ENCODE peak calls at places on chromosomes 4 and X, in six cellular contexts. One of them, this sample, is unnamed.
A peak's percentile ranks its signal among the peaks of the same experiment; 100 is the strongest.

GRCh38 chrX:69503228-69503834 is 795 bp upstream of the NALF2 start:
- DNase-seq in H1: no peak
- DNase-seq in adrenal gland: no peak
- DNase-seq in heart left ventricle: peak; percentile 30
- DNase-seq in esophagus muscularis mucosa: no peak
- DNase-seq in esophagus squamous epithelium: no peak
- DNase-seq in this sample: peak; percentile 79

GRCh38 chrX:134747006-134747405 is 88.7 kb upstream of the PLAC1 start:
- DNase-seq in esophagus squamous epithelium: no peak
- DNase-seq in H1: no peak
- DNase-seq in adrenal gland: no peak
- DNase-seq in heart left ventricle: no peak
- DNase-seq in esophagus muscularis mucosa: no peak
- DNase-seq in this sample: no peak

GRCh38 chr4:151204925-151205524 is 71.9 kb upstream of the PRSS48 start:
- DNase-seq in esophagus squamous epithelium: no peak
- DNase-seq in esophagus muscularis mucosa: peak; percentile 80
- DNase-seq in heart left ventricle: no peak
- DNase-seq in H1: no peak
- DNase-seq in adrenal gland: no peak
- DNase-seq in this sample: no peak

GRCh38 chr4:77820836-77821561 is 1.8 kb upstream of the CNOT6L start:
- DNase-seq in H1: no peak
- DNase-seq in esophagus squamous epithelium: no peak
- DNase-seq in adrenal gland: no peak
- DNase-seq in heart left ventricle: no peak
- DNase-seq in esophagus muscularis mucosa: no peak
- DNase-seq in this sample: no peak

GRCh38 chrX:130682990-130683389 is 220.0 kb downstream of the ENOX2 start:
- DNase-seq in H1: no peak
- DNase-seq in esophagus muscularis mucosa: no peak
- DNase-seq in heart left ventricle: no peak
- DNase-seq in esophagus squamous epithelium: no peak
- DNase-seq in adrenal gland: no peak
- DNase-seq in this sample: no peak

GRCh38 chr4:57156242-57156990 is 46.2 kb upstream of the IGFBP7 start:
- DNase-seq in adrenal gland: no peak
- DNase-seq in esophagus muscularis mucosa: peak; percentile 78
- DNase-seq in esophagus squamous epithelium: no peak
- DNase-seq in heart left ventricle: no peak
- DNase-seq in H1: no peak
- DNase-seq in this sample: no peak

GRCh38 chr4:150662686-150663085 is 80.7 kb downstream of the MAB21L2 start:
- DNase-seq in esophagus muscularis mucosa: no peak
- DNase-seq in esophagus squamous epithelium: no peak
- DNase-seq in adrenal gland: no peak
- DNase-seq in H1: no peak
- DNase-seq in heart left ventricle: no peak
- DNase-seq in this sample: no peak

GRCh38 chr4:110195561-110196205 is 2.7 kb downstream of the ELOVL6 start:
- DNase-seq in adrenal gland: no peak
- DNase-seq in esophagus muscularis mucosa: no peak
- DNase-seq in heart left ventricle: no peak
- DNase-seq in H1: no peak
- DNase-seq in esophagus squamous epithelium: no peak
- DNase-seq in this sample: no peak

GRCh38 chr4:113707013-113707412 is 54.5 kb downstream of the CAMK2D start:
- DNase-seq in esophagus muscularis mucosa: no peak
- DNase-seq in heart left ventricle: no peak
- DNase-seq in H1: no peak
- DNase-seq in adrenal gland: no peak
- DNase-seq in esophagus squamous epithelium: no peak
- DNase-seq in this sample: no peak

GRCh38 chr4:54073481-54073880 is 9.1 kb upstream of the CHIC2 start:
- DNase-seq in esophagus squamous epithelium: no peak
- DNase-seq in heart left ventricle: no peak
- DNase-seq in H1: no peak
- DNase-seq in esophagus muscularis mucosa: no peak
- DNase-seq in adrenal gland: no peak
- DNase-seq in this sample: no peak

GRCh38 chrX:133461226-133461625 is 45.9 kb upstream of the GPC4 start:
- DNase-seq in adrenal gland: no peak
- DNase-seq in esophagus squamous epithelium: no peak
- DNase-seq in H1: no peak
- DNase-seq in esophagus muscularis mucosa: no peak
- DNase-seq in heart left ventricle: no peak
- DNase-seq in this sample: no peak

GRCh38 chr4:188988131-188988530 is 848.9 kb downstream of the TRIML1 start:
- DNase-seq in H1: no peak
- DNase-seq in esophagus squamous epithelium: no peak
- DNase-seq in heart left ventricle: no peak
- DNase-seq in adrenal gland: no peak
- DNase-seq in esophagus muscularis mucosa: no peak
- DNase-seq in this sample: no peak

GRCh38 chr4:96525901-96526300 is 686.0 kb downstream of the PDHA2 start:
- DNase-seq in adrenal gland: no peak
- DNase-seq in heart left ventricle: no peak
- DNase-seq in esophagus muscularis mucosa: no peak
- DNase-seq in esophagus squamous epithelium: no peak
- DNase-seq in H1: no peak
- DNase-seq in this sample: no peak

GRCh38 chr4:173934933-173935620 is 348.4 kb downstream of the FBXO8 start:
- DNase-seq in esophagus muscularis mucosa: no peak
- DNase-seq in adrenal gland: no peak
- DNase-seq in heart left ventricle: no peak
- DNase-seq in esophagus squamous epithelium: no peak
- DNase-seq in H1: no peak
- DNase-seq in this sample: no peak

GRCh38 chr4:47837582-47838294 is at the start of gene CORIN:
- DNase-seq in H1: no peak
- DNase-seq in esophagus muscularis mucosa: no peak
- DNase-seq in heart left ventricle: no peak
- DNase-seq in esophagus squamous epithelium: no peak
- DNase-seq in adrenal gland: peak; percentile 20
- DNase-seq in this sample: peak; percentile 43

GRCh38 chr4:39715788-39716187 is 17.9 kb downstream of the UBE2K start:
- DNase-seq in esophagus squamous epithelium: no peak
- DNase-seq in H1: no peak
- DNase-seq in adrenal gland: no peak
- DNase-seq in esophagus muscularis mucosa: no peak
- DNase-seq in heart left ventricle: no peak
- DNase-seq in this sample: no peak

GRCh38 chr4:7894098-7894676 is 45.5 kb downstream of the AFAP1 start:
- DNase-seq in esophagus muscularis mucosa: no peak
- DNase-seq in esophagus squamous epithelium: no peak
- DNase-seq in adrenal gland: no peak
- DNase-seq in heart left ventricle: no peak
- DNase-seq in H1: no peak
- DNase-seq in this sample: no peak

GRCh38 chr4:7894677-7895181 is 44.9 kb downstream of the AFAP1 start:
- DNase-seq in heart left ventricle: no peak
- DNase-seq in adrenal gland: no peak
- DNase-seq in H1: no peak
- DNase-seq in esophagus squamous epithelium: no peak
- DNase-seq in esophagus muscularis mucosa: no peak
- DNase-seq in this sample: no peak

GRCh38 chr4:7890635-7891393 is 48.8 kb downstream of the AFAP1 start:
- DNase-seq in adrenal gland: no peak
- DNase-seq in esophagus muscularis mucosa: no peak
- DNase-seq in heart left ventricle: no peak
- DNase-seq in H1: no peak
- DNase-seq in esophagus squamous epithelium: no peak
- DNase-seq in this sample: no peak

GRCh38 chr4:7893539-7893938 is 46.1 kb downstream of the AFAP1 start:
- DNase-seq in esophagus squamous epithelium: no peak
- DNase-seq in H1: no peak
- DNase-seq in adrenal gland: no peak
- DNase-seq in heart left ventricle: no peak
- DNase-seq in esophagus muscularis mucosa: no peak
- DNase-seq in this sample: no peak

DNA sequence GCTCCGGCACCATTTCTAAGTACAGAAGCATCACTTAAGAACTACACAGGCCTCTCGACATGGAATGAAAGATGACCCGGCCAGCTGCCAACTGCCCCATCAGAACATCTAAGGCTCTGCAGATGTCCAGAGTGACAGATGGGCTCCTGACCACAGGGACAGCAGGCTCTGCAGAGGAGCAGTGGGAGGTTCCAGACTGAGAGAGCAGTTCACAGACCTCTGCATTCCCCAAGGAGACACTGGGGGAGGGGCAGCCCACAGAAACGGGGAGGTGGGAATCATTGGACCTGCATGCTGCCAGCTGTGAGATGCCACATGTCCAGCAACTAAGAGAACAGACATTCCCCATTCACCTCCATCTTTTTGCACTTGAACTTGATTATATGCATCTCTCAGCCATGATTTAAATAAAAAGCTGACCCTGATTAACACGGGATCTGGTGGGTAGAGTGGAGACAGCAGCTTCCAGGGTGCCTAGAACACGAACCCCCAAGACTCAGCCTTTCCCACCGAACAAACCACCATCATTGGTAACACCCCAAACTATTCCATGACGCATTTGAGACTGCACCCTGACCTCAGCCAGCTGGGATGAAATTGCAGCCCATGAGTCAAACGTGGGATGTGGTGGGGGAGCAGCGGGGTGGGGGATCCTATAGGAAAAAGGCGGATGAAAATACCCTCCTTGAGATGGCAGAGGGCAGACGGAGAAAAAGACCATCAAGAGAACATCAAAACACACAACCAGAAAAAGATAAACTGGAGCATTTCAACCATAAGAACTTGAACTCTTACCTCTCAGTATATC is 47.2 kb downstream of the AFAP1 start:
- DNase-seq in esophagus squamous epithelium: no peak
- DNase-seq in adrenal gland: no peak
- DNase-seq in H1: no peak
- DNase-seq in heart left ventricle: no peak
- DNase-seq in esophagus muscularis mucosa: no peak
- DNase-seq in this sample: no peak
- TF ChIP-seq POLR2A in esophagus squamous epithelium: no peak
- TF ChIP-seq POLR2A in adrenal gland: no peak
- TF ChIP-seq POLR2A in H1: no peak
- TF ChIP-seq POLR2A in heart left ventricle: no peak
- TF ChIP-seq POLR2A in esophagus muscularis mucosa: no peak
- TF ChIP-seq POLR2A in this sample: no peak

GRCh38 chr4:119626943-119627266 is 1.7 kb downstream of the PDE5A start:
- DNase-seq in adrenal gland: no peak
- DNase-seq in heart left ventricle: no peak
- DNase-seq in esophagus muscularis mucosa: no peak
- DNase-seq in H1: no peak
- DNase-seq in esophagus squamous epithelium: no peak
- DNase-seq in this sample: no peak
- H3K27ac ChIP-seq in adrenal gland: no peak overlapping the region
- H3K27ac ChIP-seq in heart left ventricle: peak overlapping the region; percentile 92
- H3K27ac ChIP-seq in esophagus muscularis mucosa: peak overlapping the region; percentile 90
- H3K27ac ChIP-seq in H1: no peak overlapping the region
- H3K27ac ChIP-seq in esophagus squamous epithelium: peak overlapping the region; percentile 95
- H3K27ac ChIP-seq in this sample: peak overlapping the region; percentile 21

GRCh38 chrX:2697741-2698294 is 6.7 kb downstream of the CD99 start:
- DNase-seq in esophagus muscularis mucosa: no peak
- DNase-seq in heart left ventricle: no peak
- DNase-seq in adrenal gland: no peak
- DNase-seq in esophagus squamous epithelium: no peak
- DNase-seq in H1: no peak
- DNase-seq in this sample: no peak

GRCh38 chrX:2701600-2701999 is 10.5 kb downstream of the CD99 start:
- DNase-seq in H1: no peak
- DNase-seq in adrenal gland: no peak
- DNase-seq in esophagus squamous epithelium: no peak
- DNase-seq in esophagus muscularis mucosa: no peak
- DNase-seq in heart left ventricle: peak; percentile 69
- DNase-seq in this sample: no peak

GRCh38 chrX:2698604-2699003 is 7.5 kb downstream of the CD99 start:
- DNase-seq in heart left ventricle: no peak
- DNase-seq in esophagus muscularis mucosa: no peak
- DNase-seq in esophagus squamous epithelium: no peak
- DNase-seq in H1: no peak
- DNase-seq in adrenal gland: no peak
- DNase-seq in this sample: no peak

GRCh38 chrX:2699959-2700358 is 8.9 kb downstream of the CD99 start:
- DNase-seq in esophagus squamous epithelium: no peak
- DNase-seq in heart left ventricle: no peak
- DNase-seq in esophagus muscularis mucosa: no peak
- DNase-seq in adrenal gland: no peak
- DNase-seq in H1: no peak
- DNase-seq in this sample: no peak

GRCh38 chrX:2700405-2701320 is 9.6 kb downstream of the CD99 start:
- DNase-seq in esophagus squamous epithelium: no peak
- DNase-seq in heart left ventricle: no peak
- DNase-seq in adrenal gland: no peak
- DNase-seq in H1: no peak
- DNase-seq in esophagus muscularis mucosa: no peak
- DNase-seq in this sample: no peak
- H3K4me1 ChIP-seq in esophagus squamous epithelium: peaks cover 98% of the 10 kb centered on the region
- H3K4me1 ChIP-seq in heart left ventricle: peaks cover 85% of the 10 kb centered on the region
- H3K4me1 ChIP-seq in adrenal gland: no peaks in the 10 kb centered on the region
- H3K4me1 ChIP-seq in H1: no peaks in the 10 kb centered on the region
- H3K4me1 ChIP-seq in esophagus muscularis mucosa: peaks cover 100% of the 10 kb centered on the region
- H3K4me1 ChIP-seq in this sample: peaks cover 37% of the 10 kb centered on the region

GRCh38 chr4:122922877-122923511 is 597 bp upstream of the NUDT6 start:
- DNase-seq in heart left ventricle: peak; percentile 89
- DNase-seq in esophagus squamous epithelium: peak; percentile 54
- DNase-seq in H1: no peak
- DNase-seq in esophagus muscularis mucosa: peak; percentile 96
- DNase-seq in adrenal gland: peak; percentile 82
- DNase-seq in this sample: peak; percentile 83
- TF ChIP-seq POLR2A in heart left ventricle: no peak
- TF ChIP-seq POLR2A in esophagus squamous epithelium: no peak
- TF ChIP-seq POLR2A in H1: peak; percentile 66
- TF ChIP-seq POLR2A in esophagus muscularis mucosa: no peak
- TF ChIP-seq POLR2A in adrenal gland: peak; percentile 20
- TF ChIP-seq POLR2A in this sample: no peak

DNA sequence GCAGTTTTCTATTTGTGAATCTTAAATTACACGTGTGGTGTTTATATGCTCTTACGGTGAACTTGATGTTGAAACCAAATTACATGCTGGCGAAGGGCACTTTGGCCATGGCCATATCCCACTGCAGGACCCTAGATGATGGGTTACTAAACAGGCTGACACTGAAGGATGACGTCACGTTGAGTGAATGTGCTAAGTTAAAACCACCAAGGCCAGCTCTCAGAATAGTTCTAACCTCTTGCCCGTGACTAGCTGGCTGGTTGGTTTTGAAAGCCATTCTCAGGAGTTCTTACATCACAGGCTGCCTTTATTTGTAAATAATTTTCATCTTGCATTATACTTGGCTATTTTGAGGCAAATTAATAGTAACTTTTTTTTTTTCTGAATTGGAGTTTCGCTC is 41.3 kb upstream of the PHEX start:
- DNase-seq in esophagus muscularis mucosa: no peak
- DNase-seq in heart left ventricle: no peak
- DNase-seq in H1: no peak
- DNase-seq in esophagus squamous epithelium: no peak
- DNase-seq in adrenal gland: no peak
- DNase-seq in this sample: no peak
- H3K27ac ChIP-seq in esophagus muscularis mucosa: no peak overlapping the region
- H3K27ac ChIP-seq in heart left ventricle: no peak overlapping the region
- H3K27ac ChIP-seq in H1: no peak overlapping the region
- H3K27ac ChIP-seq in esophagus squamous epithelium: no peak overlapping the region
- H3K27ac ChIP-seq in adrenal gland: no peak overlapping the region
- H3K27ac ChIP-seq in this sample: no peak overlapping the region

This sample was measured in thyroid gland.